ENCODE peak calls at places on chromosomes 11 and 22, in six cellular contexts. Y, E, T, X, J and C are unnamed samples.

GRCh38 chr11:44866301-44866700 is 84.4 kb downstream of the TP53I11 start:
- DNase-seq in Y (no peak), E (no peak), T (no peak), X (no peak), J (no peak), C (no peak)

GRCh38 chr11:3087821-3088800 is 30.9 kb upstream of the CARS1 start:
- DNase-seq in Y (no peak), E (no peak), T (no peak), X (no peak), J (no peak), C (no peak)

GRCh38 chr11:73126804-73127480 is 15.2 kb downstream of the FCHSD2 start:
- DNase-seq in Y (no peak), E (peak; percentile 48), T (no peak), X (no peak), J (no peak), C (no peak)

GRCh38 chr11:27857014-27857413 is 156.8 kb upstream of the BDNF start:
- DNase-seq in Y (no peak), E (no peak), T (no peak), X (no peak), J (no peak), C (no peak)

GRCh38 chr11:313787-314547 is at the start of gene IFITM1:
- DNase-seq in Y (no peak), E (peak; percentile 89), T (peak; percentile 76), X (no peak), J (no peak), C (peak; percentile 53)

GRCh38 chr11:69667619-69668604 is 7.2 kb downstream of the LTO1 start:
- DNase-seq in Y (no peak), E (no peak), T (no peak), X (no peak), J (no peak), C (no peak)

GRCh38 chr11:79068356-79068755 is 372.5 kb downstream of the TENM4 start:
- DNase-seq in Y (no peak), E (no peak), T (no peak), X (no peak), J (no peak), C (no peak)

GRCh38 chr11:57763568-57763967 is 2.0 kb downstream of the CTNND1 start:
- DNase-seq in Y (no peak), E (peak; percentile 74), T (no peak), X (no peak), J (no peak), C (no peak)

GRCh38 chr11:65047581-65048422 is 6.8 kb downstream of the SAC3D1 start:
- DNase-seq in Y (no peak), E (no peak), T (no peak), X (no peak), J (no peak), C (peak; percentile 8)

GRCh38 chr22:44181033-44181911 is 547 bp downstream of the PARVG start:
- DNase-seq in Y (no peak), E (no peak), T (peak; percentile 55), X (no peak), J (no peak), C (no peak)

DNA sequence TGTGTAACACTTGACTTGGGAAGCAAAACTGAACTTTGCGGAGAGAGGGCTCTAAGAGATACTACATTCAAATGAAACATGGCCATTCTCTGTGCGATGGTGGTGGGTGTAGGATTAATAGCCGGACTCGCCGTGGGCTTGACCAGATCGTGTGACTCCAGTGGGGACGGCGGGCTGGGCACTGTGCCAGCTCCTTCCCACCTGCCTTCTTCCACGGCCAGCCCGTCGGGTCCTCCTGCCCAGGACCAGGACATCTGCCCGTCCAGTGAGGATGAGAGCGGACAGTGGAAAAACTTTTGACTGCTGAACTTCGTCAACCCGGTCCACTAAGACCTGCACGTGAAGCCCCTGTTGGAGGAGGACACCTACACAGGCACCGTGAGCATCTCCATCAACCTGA is 137.4 kb downstream of the OR4C45 start:
- DNase-seq in Y (no peak), E (no peak), T (no peak), X (no peak), J (no peak), C (no peak)
- H3K9me3 ChIP-seq in Y (no peaks in the 10 kb centered on the region), E (no peaks in the 10 kb centered on the region), T (no peaks in the 10 kb centered on the region), X (no peaks in the 10 kb centered on the region), J (peaks cover 43% of the 10 kb centered on the region), C (no peaks in the 10 kb centered on the region)

DNA sequence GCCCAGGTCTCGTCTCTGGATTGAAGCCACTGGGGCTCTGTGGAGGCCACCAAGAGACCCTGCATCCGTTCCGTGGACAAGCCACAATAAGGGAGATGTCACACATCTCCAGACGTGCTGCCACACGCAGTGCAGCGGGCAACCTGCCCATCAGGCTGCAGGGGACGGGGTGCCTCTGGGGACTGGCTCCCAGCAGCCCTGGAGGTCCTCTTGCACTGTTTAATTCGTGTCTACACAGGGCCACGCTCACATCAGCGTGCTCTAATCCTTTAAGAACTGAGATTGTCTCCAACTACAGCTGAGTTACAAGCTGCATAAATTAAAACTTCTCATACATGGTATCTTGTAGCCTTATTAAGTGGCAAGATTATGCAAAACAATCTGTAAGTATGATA is 1232.2 kb downstream of the BRD1 start:
- DNase-seq in Y (no peak), E (no peak), T (no peak), X (no peak), J (no peak), C (no peak)
- H3K9me3 ChIP-seq in Y (no peaks in the 10 kb centered on the region), E (no peaks in the 10 kb centered on the region), T (no peaks in the 10 kb centered on the region), X (no peaks in the 10 kb centered on the region), J (peaks cover 2% of the 10 kb centered on the region), C (no peaks in the 10 kb centered on the region)

GRCh38 chr22:18104566-18104965 is 6.0 kb upstream of the TUBA8 start:
- DNase-seq in Y (no peak), E (no peak), T (no peak), X (no peak), J (no peak), C (no peak)
- H3K9me3 ChIP-seq in Y (no peaks in the 10 kb centered on the region), E (no peaks in the 10 kb centered on the region), T (no peaks in the 10 kb centered on the region), X (peaks cover 5% of the 10 kb centered on the region), J (peaks cover 15% of the 10 kb centered on the region), C (no peaks in the 10 kb centered on the region)

GRCh38 chr11:114621072-114621471 is 25.5 kb upstream of the NXPE4 start:
- DNase-seq in Y (no peak), E (no peak), T (no peak), X (no peak), J (no peak), C (no peak)
- H3K9me3 ChIP-seq in Y (no peaks in the 10 kb centered on the region), E (no peaks in the 10 kb centered on the region), T (peaks cover 8% of the 10 kb centered on the region), X (peaks cover 40% of the 10 kb centered on the region), J (peaks cover 86% of the 10 kb centered on the region), C (no peaks in the 10 kb centered on the region)

DNA sequence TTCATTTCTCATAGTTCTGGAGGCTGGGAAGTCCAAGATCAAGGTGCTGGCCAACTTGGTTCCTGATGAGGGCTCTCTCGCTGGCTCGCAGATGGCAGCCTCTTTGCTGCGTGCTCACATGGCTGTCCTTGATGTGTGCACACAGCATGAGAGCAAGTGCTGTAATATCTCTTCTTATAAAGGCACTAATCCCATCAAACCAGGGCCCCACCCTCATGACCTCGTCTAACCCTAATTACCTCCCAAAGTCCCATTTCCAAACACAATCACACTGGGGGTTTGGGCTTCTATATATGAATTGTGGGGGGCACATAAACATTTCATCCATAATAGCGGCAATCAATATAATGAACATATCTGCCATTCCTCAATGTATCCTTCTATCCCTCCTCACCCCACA is 1062.1 kb downstream of the BRD1 start:
- DNase-seq in Y (no peak), E (no peak), T (no peak), X (no peak), J (no peak), C (peak; percentile 1)
- H3K9me3 ChIP-seq in Y (peaks cover 5% of the 10 kb centered on the region), E (peaks cover 19% of the 10 kb centered on the region), T (no peaks in the 10 kb centered on the region), X (no peaks in the 10 kb centered on the region), J (peaks cover 2% of the 10 kb centered on the region), C (no peaks in the 10 kb centered on the region)

GRCh38 chr11:16763746-16764145 is 25.3 kb downstream of the C11orf58 start:
- DNase-seq in Y (no peak), E (no peak), T (no peak), X (no peak), J (no peak), C (no peak)

GRCh38 chr11:16767957-16768356 is 29.5 kb downstream of the C11orf58 start:
- DNase-seq in Y (no peak), E (no peak), T (no peak), X (no peak), J (no peak), C (no peak)

GRCh38 chr11:16769386-16769785 is 30.9 kb downstream of the C11orf58 start:
- DNase-seq in Y (no peak), E (no peak), T (no peak), X (no peak), J (no peak), C (no peak)

GRCh38 chr11:16767137-16767536 is 28.7 kb downstream of the C11orf58 start:
- DNase-seq in Y (no peak), E (no peak), T (no peak), X (no peak), J (no peak), C (no peak)

DNA sequence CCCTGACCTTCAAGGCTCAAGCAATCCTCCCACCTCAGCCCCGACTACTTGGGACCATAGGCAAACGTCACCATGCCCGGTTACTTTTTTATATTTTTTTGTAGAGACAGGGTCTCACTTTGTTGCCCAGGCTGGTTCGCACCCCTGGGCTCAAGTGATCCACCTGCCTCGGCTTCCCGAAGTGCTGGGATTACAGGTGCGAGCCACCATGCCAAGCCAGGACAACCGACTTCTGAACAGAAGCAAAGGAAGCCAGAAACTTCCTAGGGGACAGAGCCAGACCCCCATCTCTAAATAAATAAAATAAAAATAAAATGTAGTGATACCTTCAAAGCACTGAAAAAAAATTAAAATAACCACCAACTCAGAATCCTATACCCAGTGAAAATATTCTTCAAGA is 26.4 kb downstream of the C11orf58 start:
- DNase-seq in Y (no peak), E (no peak), T (no peak), X (no peak), J (no peak), C (no peak)
- H3K9me3 ChIP-seq in Y (no peaks in the 10 kb centered on the region), E (no peaks in the 10 kb centered on the region), T (no peaks in the 10 kb centered on the region), X (no peaks in the 10 kb centered on the region), J (no peaks in the 10 kb centered on the region), C (no peaks in the 10 kb centered on the region)

DNA sequence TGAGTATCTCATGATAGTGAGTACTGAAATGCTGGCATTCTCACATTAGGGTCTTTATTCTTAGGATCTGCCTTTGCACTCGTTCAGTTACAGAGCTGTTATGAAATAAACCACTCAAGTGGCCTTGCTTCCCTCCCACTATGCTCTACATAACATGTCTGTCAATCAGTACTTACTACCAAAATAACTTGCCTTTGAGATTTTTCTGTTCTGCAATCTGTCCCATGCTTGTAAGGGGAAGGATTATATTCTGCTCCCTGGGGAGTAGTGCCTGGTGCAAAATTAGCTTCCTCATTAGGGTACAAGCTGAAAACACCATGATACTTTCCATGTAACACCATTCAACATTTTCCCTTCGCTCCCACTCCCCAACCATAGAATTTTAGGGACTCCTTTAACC is 1.9 kb upstream of the GRAP2 start:
- DNase-seq in Y (no peak), E (no peak), T (no peak), X (no peak), J (no peak), C (no peak)
- H3K9me3 ChIP-seq in Y (no peaks in the 10 kb centered on the region), E (no peaks in the 10 kb centered on the region), T (no peaks in the 10 kb centered on the region), X (no peaks in the 10 kb centered on the region), J (no peaks in the 10 kb centered on the region), C (no peaks in the 10 kb centered on the region)

GRCh38 chr11:90556612-90557011 is 333.8 kb upstream of the CHORDC1 start:
- DNase-seq in Y (no peak), E (no peak), T (no peak), X (no peak), J (no peak), C (no peak)
- H3K9me3 ChIP-seq in Y (no peaks in the 10 kb centered on the region), E (peaks cover 2% of the 10 kb centered on the region), T (no peaks in the 10 kb centered on the region), X (no peaks in the 10 kb centered on the region), J (no peaks in the 10 kb centered on the region), C (peaks cover 4% of the 10 kb centered on the region)